ENCODE peak calls at places on chromosomes 1 and 21, in eight cellular contexts. M is lower lobe of right lung, B is mesendoderm, G is hepatocyte, C is upper lobe of right lung, O is GM23248, X is uterus, A is body of pancreas. D is an unnamed sample. For H3K4me1, the result is how much of the 10 kb centered on the place peaks cover.

GRCh38 chr1:227547604-227548397 is 15.6 kb upstream of the ZNF678 start:
- DNase-seq in M (no peak), B (no peak), G (no peak), C (no peak), O (no peak), X (no peak), A (peak), D (peak)

GRCh38 chr1:197127513-197127912 is 19.0 kb downstream of the ASPM start:
- DNase-seq in M (no peak), B (no peak), G (no peak), C (no peak), O (peak), X (no peak), A (no peak), D (no peak)

GRCh38 chr1:97758589-97759057 is 162.2 kb downstream of the DPYD start:
- DNase-seq in M (no peak), B (no peak), G (no peak), C (no peak), O (peak), X (no peak), A (no peak), D (no peak)

GRCh38 chr1:10430216-10431064 is at the start of gene CENPS:
- DNase-seq in M (peak), B (peak), G (peak), C (peak), O (peak), X (peak), A (peak), D (peak)

GRCh38 chr1:115495111-115495510 is 146.7 kb upstream of the VANGL1 start:
- DNase-seq in M (no peak), B (no peak), G (no peak), C (no peak), O (no peak), X (no peak), A (no peak), D (no peak)

GRCh38 chr1:216447898-216448568 is 24.8 kb upstream of the USH2A start:
- DNase-seq in M (no peak), B (no peak), G (no peak), C (no peak), O (no peak), X (no peak), A (no peak), D (no peak)

GRCh38 chr1:153393926-153394325 is 3.1 kb upstream of the S100A8 start:
- DNase-seq in M (peak), B (peak), G (no peak), C (no peak), O (no peak), X (no peak), A (no peak), D (no peak)

GRCh38 chr1:167121375-167122120 is 27.7 kb downstream of the STYXL2 start:
- DNase-seq in M (peak), B (peak), G (peak), C (peak), O (peak), X (no peak), A (peak), D (peak)

GRCh38 chr1:16198444-16199156 is 13.9 kb downstream of the ARHGEF19 start:
- DNase-seq in M (no peak), B (no peak), G (no peak), C (peak), O (no peak), X (no peak), A (no peak), D (no peak)

GRCh38 chr1:56229183-56229582 is 350.2 kb downstream of the PLPP3 start:
- DNase-seq in M (no peak), B (peak), G (peak), C (no peak), O (no peak), X (no peak), A (no peak), D (no peak)

GRCh38 chr1:44261475-44261853 is 48.2 kb downstream of the DMAP1 start:
- DNase-seq in M (no peak), B (peak), G (no peak), C (no peak), O (no peak), X (no peak), A (no peak), D (no peak)

GRCh38 chr21:43712268-43712942 is 6.5 kb upstream of the PDXK start:
- DNase-seq in M (peak), B (peak), G (peak), C (peak), O (peak), X (no peak), A (peak), D (peak)

GRCh38 chr1:19597463-19598309 is 46.4 kb upstream of the NBL1 start:
- DNase-seq in M (no peak), B (peak), G (peak), C (no peak), O (peak), X (no peak), A (no peak), D (no peak)

GRCh38 chr1:186858923-186859322 is 30.2 kb downstream of the PLA2G4A start:
- DNase-seq in M (no peak), B (peak), G (no peak), C (no peak), O (peak), X (no peak), A (no peak), D (peak)

GRCh38 chr1:183043872-183044859 is 20.9 kb downstream of the LAMC1 start:
- DNase-seq in M (no peak), B (no peak), G (no peak), C (no peak), O (peak), X (no peak), A (no peak), D (no peak)

GRCh38 chr1:160539896-160540858 is 17.1 kb upstream of the SLAMF6 start:
- DNase-seq in M (no peak), B (peak), G (peak), C (no peak), O (no peak), X (no peak), A (peak), D (no peak)

GRCh38 chr1:108708726-108709660 is 3.7 kb upstream of the FNDC7 start:
- DNase-seq in M (peak), B (peak), G (no peak), C (no peak), O (no peak), X (no peak), A (no peak), D (peak)

GRCh38 chr1:1431845-1432565 is 3.5 kb upstream of the VWA1 start:
- DNase-seq in M (peak), B (peak), G (peak), C (peak), O (no peak), X (peak), A (peak), D (peak)

GRCh38 chr21:46637952-46638746 is 2.7 kb downstream of the PRMT2 start:
- DNase-seq in M (no peak), B (no peak), G (no peak), C (no peak), O (peak), X (no peak), A (no peak), D (no peak)

GRCh38 chr1:151340870-151341754 is 5.9 kb downstream of the RFX5 start:
- DNase-seq in M (no peak), B (peak), G (peak), C (no peak), O (peak), X (peak), A (peak), D (no peak)

GRCh38 chr1:235199441-235199840 is 38.4 kb upstream of the RBM34 start:
- DNase-seq in M (no peak), B (peak), G (peak), C (no peak), O (peak), X (no peak), A (no peak), D (no peak)

GRCh38 chr1:172339840-172340239 is 80.6 kb upstream of the C1orf105 start:
- DNase-seq in M (no peak), B (no peak), G (no peak), C (no peak), O (no peak), X (no peak), A (no peak), D (no peak)

GRCh38 chr1:21898326-21899155 is 38.6 kb downstream of the HSPG2 start:
- DNase-seq in M (no peak), B (no peak), G (no peak), C (no peak), O (peak), X (no peak), A (no peak), D (peak)

GRCh38 chr1:24865587-24865986 is 64.5 kb downstream of the RUNX3 start:
- DNase-seq in M (no peak), B (no peak), G (no peak), C (no peak), O (no peak), X (no peak), A (no peak), D (peak)

GRCh38 chr1:3075666-3076387 is 6.8 kb downstream of the PRDM16 start:
- DNase-seq in M (no peak), B (no peak), G (no peak), C (no peak), O (no peak), X (no peak), A (no peak), D (no peak)
- H3K4me1 ChIP-seq in M (under half), B (under half), G (under half), C (under half), O (under half), X (under half), A (half or more), D (under half)

DNA sequence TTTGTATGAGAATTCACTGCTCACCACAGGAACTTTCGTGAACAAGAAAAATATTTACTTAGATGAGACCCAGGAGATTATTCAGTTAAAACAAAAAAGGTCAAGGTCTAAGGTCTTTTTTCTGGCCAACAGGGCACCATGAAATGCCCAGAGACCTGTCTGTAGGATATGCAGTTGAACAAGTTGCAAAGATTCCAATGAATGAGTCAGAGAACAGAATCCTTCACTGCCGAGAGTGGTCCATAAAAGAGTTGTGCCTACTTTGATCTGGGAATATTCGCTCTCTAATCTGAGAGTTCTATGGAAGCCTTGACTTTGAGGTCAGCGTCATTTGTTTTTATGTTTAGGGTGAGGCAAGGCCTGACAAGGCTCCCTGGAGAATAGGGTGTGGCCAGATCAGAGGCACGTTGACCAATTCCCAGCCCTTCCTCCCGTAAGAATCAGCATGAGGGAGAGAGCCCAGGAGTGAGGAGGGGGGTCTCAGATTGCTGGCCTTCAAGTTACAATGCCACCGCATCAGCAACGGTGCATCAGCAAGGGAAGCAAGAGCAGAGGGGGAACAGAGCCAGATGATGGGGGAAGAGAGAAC is 206.5 kb upstream of the RAB4A start:
- DNase-seq in M (no peak), B (no peak), G (no peak), C (no peak), O (no peak), X (no peak), A (no peak), D (no peak)
- H3K4me1 ChIP-seq in M (under half), B (under half), G (under half), C (under half), O (under half), X (under half), A (under half), D (under half)

GRCh38 chr1:147547065-147547464 is 5.8 kb downstream of the BCL9 start:
- DNase-seq in M (no peak), B (no peak), G (no peak), C (no peak), O (no peak), X (no peak), A (no peak), D (no peak)
- H3K4me1 ChIP-seq in M (under half), B (under half), G (under half), C (under half), O (under half), X (under half), A (under half), D (under half)

GRCh38 chr1:110347182-110347893 is 8.2 kb downstream of the RBM15 start:
- DNase-seq in M (no peak), B (peak), G (no peak), C (no peak), O (no peak), X (no peak), A (no peak), D (no peak)

GRCh38 chr1:110350360-110350759 is 11.2 kb downstream of the RBM15 start:
- DNase-seq in M (no peak), B (no peak), G (no peak), C (no peak), O (no peak), X (no peak), A (no peak), D (no peak)

GRCh38 chr1:110348771-110349170 is 9.6 kb downstream of the RBM15 start:
- DNase-seq in M (no peak), B (no peak), G (no peak), C (no peak), O (peak), X (no peak), A (no peak), D (no peak)

GRCh38 chr1:110346690-110347089 is 7.5 kb downstream of the RBM15 start:
- DNase-seq in M (no peak), B (no peak), G (no peak), C (no peak), O (no peak), X (no peak), A (no peak), D (no peak)

GRCh38 chr1:110348050-110348449 is 8.9 kb downstream of the RBM15 start:
- DNase-seq in M (no peak), B (no peak), G (no peak), C (no peak), O (no peak), X (no peak), A (no peak), D (no peak)
- H3K4me1 ChIP-seq in M (half or more), B (under half), G (half or more), C (half or more), O (under half), X (under half), A (half or more), D (under half)

GRCh38 chr1:42953182-42954180 is 5.2 kb downstream of the SLC2A1 start:
- DNase-seq in M (no peak), B (no peak), G (no peak), C (no peak), O (no peak), X (no peak), A (no peak), D (no peak)

GRCh38 chr1:42956739-42957138 is 1.9 kb downstream of the SLC2A1 start:
- DNase-seq in M (no peak), B (no peak), G (no peak), C (no peak), O (no peak), X (no peak), A (no peak), D (no peak)

GRCh38 chr1:42957229-42957879 is 1.3 kb downstream of the SLC2A1 start:
- DNase-seq in M (no peak), B (no peak), G (no peak), C (no peak), O (no peak), X (no peak), A (no peak), D (no peak)

GRCh38 chr1:42957880-42958487 is 684 bp downstream of the SLC2A1 start:
- DNase-seq in M (no peak), B (peak), G (peak), C (no peak), O (peak), X (peak), A (peak), D (peak)

DNA sequence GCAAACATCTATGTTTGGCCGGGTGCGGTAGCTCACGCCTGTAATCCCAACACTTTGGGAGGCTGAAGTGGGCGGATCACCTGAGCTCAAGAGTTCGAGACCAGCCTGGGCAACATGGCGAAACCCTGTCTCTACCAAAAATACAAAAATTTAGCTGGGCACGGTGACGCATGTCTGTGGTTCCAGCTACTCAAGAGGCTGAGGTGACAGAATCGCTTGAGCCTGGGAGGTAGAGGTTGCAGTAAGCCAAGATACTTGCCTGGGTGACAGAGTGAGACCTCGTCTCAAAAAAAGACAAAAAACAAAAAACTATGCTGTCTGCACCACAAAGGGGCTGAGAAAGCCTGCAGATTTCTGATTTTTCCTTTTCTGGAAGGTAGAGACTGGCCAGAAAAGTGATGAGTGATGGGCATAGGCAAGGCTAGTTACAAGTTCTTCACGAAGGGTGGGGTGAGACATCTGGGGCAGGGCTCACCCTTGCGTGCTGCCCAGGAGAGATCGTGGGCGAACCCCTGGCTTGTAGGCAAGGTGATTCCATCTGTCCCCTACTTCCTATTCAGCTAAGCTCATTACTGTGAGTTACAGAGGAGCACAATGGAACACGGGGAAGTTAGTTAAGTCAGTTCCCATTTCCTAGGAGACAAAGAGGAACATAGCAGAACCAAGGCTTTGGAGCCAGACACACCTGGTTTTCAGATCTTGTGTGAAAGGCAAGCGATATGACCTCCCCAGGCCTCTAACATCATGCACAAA is 3.2 kb downstream of the SLC2A1 start:
- DNase-seq in M (no peak), B (no peak), G (no peak), C (no peak), O (no peak), X (no peak), A (no peak), D (no peak)
- H3K4me1 ChIP-seq in M (under half), B (under half), G (under half), C (under half), O (under half), X (under half), A (under half), D (under half)

GRCh38 chr1:5997316-5997715 is 5.1 kb upstream of the NPHP4 start:
- DNase-seq in M (peak), B (no peak), G (no peak), C (peak), O (no peak), X (no peak), A (no peak), D (peak)
- H3K4me1 ChIP-seq in M (under half), B (under half), G (under half), C (under half), O (under half), X (under half), A (under half), D (under half)

GRCh38 chr21:44854391-44854663 is 19.2 kb downstream of the PTTG1IP start:
- DNase-seq in M (no peak), B (no peak), G (no peak), C (peak), O (no peak), X (no peak), A (no peak), D (no peak)
- H3K4me1 ChIP-seq in M (under half), B (under half), G (under half), C (under half), O (under half), X (under half), A (under half), D (under half)

DNA sequence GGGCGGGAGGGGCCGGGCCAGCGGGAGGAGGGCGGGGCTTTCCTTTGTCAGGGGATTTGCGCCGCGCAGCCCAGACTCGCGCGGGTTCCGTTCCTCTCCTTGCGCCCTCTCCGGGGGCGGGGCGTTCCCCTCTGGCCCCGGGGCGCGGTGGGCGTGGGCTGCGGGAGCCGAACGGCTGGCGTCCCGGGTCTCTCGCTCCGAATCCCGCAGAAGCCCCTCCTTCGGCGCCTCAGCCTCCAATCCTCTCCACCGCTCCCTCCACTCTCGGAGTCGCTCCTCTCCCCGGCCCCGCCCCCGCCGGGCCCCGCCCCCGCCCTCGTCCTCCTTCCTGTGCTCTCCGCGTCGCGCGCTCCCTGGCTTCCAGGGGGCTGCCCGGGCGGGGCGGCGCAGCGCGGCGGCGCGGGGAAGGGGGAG is 82.8 kb upstream of the BMP8A start:
- DNase-seq in M (peak), B (peak), G (peak), C (peak), O (peak), X (peak), A (peak), D (peak)
- H3K4me1 ChIP-seq in M (half or more), B (under half), G (under half), C (half or more), O (half or more), X (under half), A (half or more), D (under half)

GRCh38 chr1:78737241-78737640 is 87.6 kb downstream of the IFI44 start:
- DNase-seq in M (no peak), B (no peak), G (no peak), C (no peak), O (no peak), X (no peak), A (no peak), D (no peak)
- H3K4me1 ChIP-seq in M (under half), B (under half), G (under half), C (under half), O (under half), X (under half), A (under half), D (under half)

GRCh38 chr1:209183195-209183594 is 400.3 kb upstream of the CAMK1G start:
- DNase-seq in M (no peak), B (no peak), G (no peak), C (no peak), O (no peak), X (no peak), A (no peak), D (no peak)
- H3K4me1 ChIP-seq in M (under half), B (under half), G (under half), C (under half), O (under half), X (under half), A (under half), D (under half)